ENCODE peak calls at places on chromosome 14, in eight cellular contexts. Q is upper lobe of right lung; N is psoas muscle; V is H7; G is cardiac muscle cell; L is brain microvascular endothelial cell; E is effector memory CD4-positive, alpha-beta T cell; K is esophagus squamous epithelium. D is an unnamed sample.
A peak's percentile ranks its signal among the peaks of the same experiment; 100 is the strongest.

GRCh38 chr14:23530360-23531055 is 21.1 kb downstream of the ZFHX2 start:
- DNase-seq in Q (no peak), N (no peak), V (no peak), G (peak; percentile 23), L (no peak), E (no peak), K (no peak), D (no peak)

GRCh38 chr14:22434901-22435565 is 154.0 kb downstream of the DAD1 start:
- DNase-seq in Q (no peak), N (no peak), V (no peak), G (no peak), L (no peak), E (no peak), K (no peak), D (no peak)

GRCh38 chr14:83433618-83434017 is 1900.0 kb upstream of the SEL1L start:
- DNase-seq in Q (no peak), N (no peak), V (no peak), G (no peak), L (no peak), E (no peak), K (no peak), D (no peak)

GRCh38 chr14:32202468-32202865 is 602 bp downstream of the RNU6-8 start:
- DNase-seq in Q (no peak), N (no peak), V (no peak), G (no peak), L (peak; percentile 14), E (no peak), K (no peak), D (no peak)

GRCh38 chr14:44316647-44317432 is 190.2 kb downstream of the FSCB start:
- DNase-seq in Q (no peak), N (no peak), V (no peak), G (peak; percentile 96), L (peak; percentile 95), E (no peak), K (no peak), D (peak; percentile 77)

GRCh38 chr14:70567791-70568190 is 32.7 kb downstream of the MED6 start:
- DNase-seq in Q (no peak), N (no peak), V (peak; percentile 66), G (peak; percentile 46), L (peak; percentile 35), E (no peak), K (no peak), D (peak; percentile 55)

GRCh38 chr14:86780461-86780860 is 1212.5 kb downstream of the GALC start:
- DNase-seq in Q (no peak), N (no peak), V (no peak), G (no peak), L (no peak), E (no peak), K (no peak), D (no peak)

GRCh38 chr14:95725685-95726336 is 11.9 kb upstream of the TCL1A start:
- DNase-seq in Q (no peak), N (no peak), V (no peak), G (no peak), L (no peak), E (no peak), K (no peak), D (no peak)

GRCh38 chr14:56817396-56817921 is 7.2 kb upstream of the OTX2 start:
- DNase-seq in Q (no peak), N (no peak), V (no peak), G (no peak), L (no peak), E (no peak), K (no peak), D (no peak)

GRCh38 chr14:54002653-54003052 is 46.0 kb upstream of the BMP4 start:
- DNase-seq in Q (no peak), N (no peak), V (no peak), G (peak; percentile 25), L (peak; percentile 73), E (no peak), K (no peak), D (peak; percentile 69)

GRCh38 chr14:99320621-99321235 is 48.7 kb upstream of the BCL11B start:
- DNase-seq in Q (no peak), N (no peak), V (no peak), G (no peak), L (no peak), E (no peak), K (no peak), D (no peak)

GRCh38 chr14:92677955-92678354 is 70.5 kb downstream of the LGMN start:
- DNase-seq in Q (peak; percentile 15), N (no peak), V (no peak), G (no peak), L (no peak), E (no peak), K (no peak), D (no peak)

GRCh38 chr14:42869681-42870080 is 1263.0 kb downstream of the LRFN5 start:
- DNase-seq in Q (no peak), N (no peak), V (no peak), G (peak; percentile 1), L (no peak), E (no peak), K (no peak), D (no peak)

GRCh38 chr14:69312608-69313007 is 52.6 kb downstream of the GALNT16 start:
- DNase-seq in Q (peak; percentile 35), N (no peak), V (no peak), G (no peak), L (no peak), E (no peak), K (no peak), D (no peak)

GRCh38 chr14:24430143-24430681 is 458 bp downstream of the KHNYN start:
- DNase-seq in Q (peak; percentile 91), N (peak; percentile 90), V (peak; percentile 96), G (peak; percentile 91), L (peak; percentile 59), E (no peak), K (no peak), D (peak; percentile 54)

GRCh38 chr14:24310666-24311604 is at the start of gene LTB4R:
- DNase-seq in Q (peak; percentile 90), N (peak; percentile 89), V (no peak), G (peak; percentile 88), L (peak; percentile 36), E (peak; percentile 58), K (no peak), D (no peak)

GRCh38 chr14:103013028-103013427 is 44.3 kb downstream of the CDC42BPB start:
- DNase-seq in Q (peak; percentile 16), N (no peak), V (no peak), G (no peak), L (no peak), E (no peak), K (no peak), D (no peak)

DNA sequence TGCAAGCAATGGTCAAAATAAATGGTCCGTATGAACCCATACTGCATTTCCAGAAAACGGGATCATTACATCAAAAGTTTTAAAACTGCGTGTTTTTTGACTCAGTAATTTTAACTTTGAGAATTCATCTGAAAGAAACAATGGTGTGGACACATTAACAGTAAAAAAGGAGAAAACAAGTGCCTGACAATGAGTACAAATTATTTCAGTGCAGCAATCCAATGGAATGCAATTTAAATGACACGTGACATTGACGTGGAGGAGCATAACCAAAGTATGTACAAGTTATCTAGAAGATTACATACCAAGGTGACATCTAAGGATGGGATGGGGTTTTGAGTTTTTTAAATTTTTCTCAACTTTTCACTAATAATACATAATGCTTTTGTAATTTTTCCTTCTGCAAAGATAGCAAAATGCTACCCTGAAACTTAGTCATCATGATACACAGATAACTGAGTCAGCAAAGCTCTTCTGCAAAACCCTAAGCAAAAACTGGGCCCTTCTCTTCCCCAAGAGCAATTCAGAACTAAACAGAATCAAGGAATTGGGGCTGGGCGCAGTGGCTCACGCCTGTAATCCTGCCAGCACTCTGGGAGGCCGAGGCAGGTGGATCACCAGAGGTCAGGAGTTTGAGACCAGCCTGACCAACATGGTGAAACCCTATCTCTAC is 20.4 kb downstream of the HNRNPC start:
- DNase-seq in Q (no peak), N (no peak), V (no peak), G (no peak), L (no peak), E (no peak), K (no peak), D (peak; percentile 47)
- H3K36me3 ChIP-seq in Q (peaks cover 73% of the 10 kb centered on the region), N (peaks cover 3% of the 10 kb centered on the region), V (peaks cover 18% of the 10 kb centered on the region), G (peaks cover 32% of the 10 kb centered on the region), L (peaks cover 69% of the 10 kb centered on the region), E (peaks cover 52% of the 10 kb centered on the region), K (no peaks in the 10 kb centered on the region), D (peaks cover 41% of the 10 kb centered on the region)

GRCh38 chr14:50377671-50378070 is 19.0 kb downstream of the CDKL1 start:
- DNase-seq in Q (no peak), N (no peak), V (no peak), G (no peak), L (no peak), E (no peak), K (no peak), D (no peak)
- H3K36me3 ChIP-seq in Q (no peaks in the 10 kb centered on the region), N (no peaks in the 10 kb centered on the region), V (no peaks in the 10 kb centered on the region), G (no peaks in the 10 kb centered on the region), L (no peaks in the 10 kb centered on the region), E (no peaks in the 10 kb centered on the region), K (no peaks in the 10 kb centered on the region), D (no peaks in the 10 kb centered on the region)

GRCh38 chr14:91322623-91323022 is 78.1 kb upstream of the GPR68 start:
- DNase-seq in Q (no peak), N (no peak), V (no peak), G (no peak), L (no peak), E (no peak), K (no peak), D (no peak)

GRCh38 chr14:91323031-91323430 is 78.5 kb upstream of the GPR68 start:
- DNase-seq in Q (no peak), N (no peak), V (no peak), G (no peak), L (no peak), E (no peak), K (no peak), D (no peak)

GRCh38 chr14:91325211-91325610 is 80.7 kb upstream of the GPR68 start:
- DNase-seq in Q (peak; percentile 33), N (no peak), V (no peak), G (no peak), L (no peak), E (no peak), K (no peak), D (no peak)

GRCh38 chr14:91324606-91324950 is 80.1 kb upstream of the GPR68 start:
- DNase-seq in Q (peak; percentile 55), N (no peak), V (no peak), G (no peak), L (no peak), E (no peak), K (no peak), D (no peak)

GRCh38 chr14:91323671-91324605 is 79.4 kb upstream of the GPR68 start:
- DNase-seq in Q (peak; percentile 94), N (peak; percentile 86), V (peak; percentile 93), G (peak; percentile 80), L (peak; percentile 69), E (peak; percentile 84), K (peak; percentile 55), D (peak; percentile 43)
- H3K36me3 ChIP-seq in Q (no peaks in the 10 kb centered on the region), N (no peaks in the 10 kb centered on the region), V (peaks cover 12% of the 10 kb centered on the region), G (no peaks in the 10 kb centered on the region), L (no peaks in the 10 kb centered on the region), E (peaks cover 69% of the 10 kb centered on the region), K (no peaks in the 10 kb centered on the region), D (no peaks in the 10 kb centered on the region)

GRCh38 chr14:59189822-59190368 is 1.4 kb downstream of the DAAM1 start:
- DNase-seq in Q (peak; percentile 85), N (peak; percentile 89), V (peak; percentile 89), G (peak; percentile 92), L (peak; percentile 92), E (peak; percentile 63), K (peak; percentile 30), D (peak; percentile 86)
- H3K36me3 ChIP-seq in Q (no peaks in the 10 kb centered on the region), N (no peaks in the 10 kb centered on the region), V (no peaks in the 10 kb centered on the region), G (no peaks in the 10 kb centered on the region), L (no peaks in the 10 kb centered on the region), E (no peaks in the 10 kb centered on the region), K (no peaks in the 10 kb centered on the region), D (no peaks in the 10 kb centered on the region)

GRCh38 chr14:64434528-64434927 is 30.8 kb upstream of the AKAP5 start:
- DNase-seq in Q (no peak), N (no peak), V (no peak), G (peak; percentile 83), L (peak; percentile 49), E (no peak), K (no peak), D (no peak)
- H3K36me3 ChIP-seq in Q (peaks cover 54% of the 10 kb centered on the region), N (peaks cover 11% of the 10 kb centered on the region), V (peaks cover 40% of the 10 kb centered on the region), G (no peaks in the 10 kb centered on the region), L (peaks cover 16% of the 10 kb centered on the region), E (peaks cover 18% of the 10 kb centered on the region), K (no peaks in the 10 kb centered on the region), D (peaks cover 2% of the 10 kb centered on the region)

D was measured in trophoblast cell.